ENCODE peak calls at places on chromosome 13, in nine cellular contexts. N is hypothalamus; M is stimulated activated CD4-positive, alpha-beta T cell treated with anti-CD3 and anti-CD28 coated beads, Interleukin-4, amount 100 ng/mL, for 24 hours; F is mesendoderm; Y is heart right ventricle; A is lower lobe of right lung; K is fibroblast of mammary gland; Z is NCI-H345; O is H7. D is an unnamed sample.

GRCh38 chr13:27542220-27542619 is 78.1 kb downstream of the LNX2 start:
- DNase-seq in M (no peak), A (no peak), K (no peak), O (no peak), F (no peak), N (no peak), Y (no peak), Z (no peak), D (no peak)

GRCh38 chr13:100674363-100674847 is at the start of gene TMTC4:
- DNase-seq in A (no peak), Y (no peak), O (peak), M (no peak), N (peak), F (peak), K (no peak), Z (no peak), D (no peak)

GRCh38 chr13:100395698-100396373 is 192.8 kb downstream of the GGACT start:
- DNase-seq in O (no peak), M (no peak), F (no peak), Z (no peak), K (no peak), A (no peak), Y (no peak), N (no peak), D (no peak)

GRCh38 chr13:70769771-70770326 is 661.6 kb upstream of the KLHL1 start:
- DNase-seq in Z (no peak), N (no peak), K (no peak), O (no peak), M (no peak), F (no peak), A (no peak), Y (no peak), D (no peak)

GRCh38 chr13:22220186-22221160 is 549.6 kb downstream of the FGF9 start:
- DNase-seq in N (no peak), Z (no peak), Y (no peak), M (no peak), K (no peak), F (no peak), O (no peak), A (no peak), D (no peak)

GRCh38 chr13:72113070-72113469 is 246.1 kb upstream of the DACH1 start:
- DNase-seq in N (no peak), M (no peak), F (no peak), Y (no peak), Z (no peak), K (no peak), O (no peak), A (no peak), D (no peak)

GRCh38 chr13:99388334-99388923 is 81.2 kb upstream of the GPR183 start:
- DNase-seq in Y (no peak), O (no peak), K (no peak), F (no peak), A (no peak), N (no peak), M (no peak), Z (no peak), D (no peak)

GRCh38 chr13:19607523-19608078 is 25.9 kb upstream of the MPHOSPH8 start:
- DNase-seq in Z (no peak), Y (no peak), M (no peak), N (no peak), K (no peak), O (no peak), F (peak), A (no peak), D (no peak)

GRCh38 chr13:33213797-33214196 is 71.8 kb downstream of the STARD13 start:
- DNase-seq in F (no peak), Z (no peak), O (no peak), A (no peak), K (peak), N (no peak), Y (no peak), M (no peak), D (no peak)

GRCh38 chr13:41523396-41523795 is 66.0 kb downstream of the RGCC start:
- DNase-seq in O (no peak), A (no peak), F (peak), N (no peak), Z (no peak), Y (no peak), K (no peak), M (no peak), D (no peak)

GRCh38 chr13:37642201-37642600 is 43.6 kb upstream of the POSTN start:
- DNase-seq in Y (no peak), A (no peak), N (no peak), Z (no peak), O (no peak), K (no peak), M (no peak), F (no peak), D (no peak)

GRCh38 chr13:52004508-52005183 is 6.6 kb downstream of the ATP7B start:
- DNase-seq in Y (no peak), A (no peak), N (no peak), K (no peak), F (no peak), O (no peak), Z (no peak), M (no peak), D (no peak)

GRCh38 chr13:90375851-90376250 is 971.6 kb upstream of the MIR17HG start:
- DNase-seq in A (no peak), N (no peak), O (no peak), F (no peak), Z (no peak), M (no peak), Y (no peak), K (peak), D (no peak)

GRCh38 chr13:71770710-71771109 is 96.3 kb downstream of the DACH1 start:
- DNase-seq in K (no peak), A (no peak), Z (no peak), Y (no peak), F (no peak), N (no peak), M (no peak), O (no peak), D (no peak)

GRCh38 chr13:51501592-51502205 is 48.9 kb upstream of the INTS6 start:
- DNase-seq in M (no peak), O (no peak), N (no peak), K (peak), F (no peak), A (no peak), Z (no peak), Y (no peak), D (peak)

GRCh38 chr13:80312967-80313366 is 28.0 kb downstream of the SPRY2 start:
- DNase-seq in A (no peak), O (no peak), K (no peak), F (no peak), Y (no peak), M (no peak), N (no peak), Z (no peak), D (no peak)

GRCh38 chr13:109249780-109250528 is 536.4 kb downstream of the IRS2 start:
- DNase-seq in Y (no peak), A (no peak), O (no peak), M (no peak), N (no peak), K (no peak), Z (no peak), F (no peak), D (no peak)

GRCh38 chr13:75485286-75486062 is 3.5 kb upstream of the TBC1D4 start:
- DNase-seq in N (no peak), A (no peak), Z (no peak), K (peak), F (peak), Y (no peak), M (no peak), O (no peak), D (no peak)

GRCh38 chr13:70090036-70090723 is 17.4 kb upstream of the ATXN8OS start:
- DNase-seq in A (no peak), F (no peak), Z (no peak), M (no peak), K (no peak), Y (no peak), N (no peak), O (no peak), D (no peak)

GRCh38 chr13:41916173-41916954 is 44.5 kb downstream of the VWA8 start:
- DNase-seq in Y (no peak), M (peak), A (no peak), N (no peak), O (no peak), F (no peak), Z (no peak), K (peak), D (peak)

GRCh38 chr13:53010374-53011105 is 18.1 kb upstream of the OLFM4 start:
- DNase-seq in A (no peak), K (no peak), Z (peak), O (no peak), F (no peak), M (no peak), Y (no peak), N (no peak), D (peak)

GRCh38 chr13:62014299-62014698 is 598.6 kb upstream of the PCDH20 start:
- DNase-seq in F (peak), M (no peak), A (no peak), K (peak), Y (no peak), N (no peak), Z (peak), O (no peak), D (peak)

GRCh38 chr13:72651196-72651595 is 76.2 kb downstream of the MZT1 start:
- DNase-seq in Z (no peak), F (peak), O (peak), N (no peak), M (no peak), A (no peak), Y (no peak), K (peak), D (peak)

D was measured in MCF 10A.